ENCODE peak calls at places on chromosomes 5 and 9, in ten cellular contexts. G is right atrium auricular region, M is heart left ventricle, J is ovary, T is tibial nerve, I is pancreas, F is psoas muscle, C is suprapubic skin, U is A549, K is lower lobe of right lung. R is an unnamed sample. For H3K4me1, the result is how much of the 10 kb centered on the place peaks cover.

GRCh38 chr5:123033157-123033671 is 3.3 kb downstream of the PPIC start:
- DNase-seq in J (no peak), C (no peak), G (no peak), T (no peak), U (no peak), F (no peak), I (no peak), M (no peak), K (no peak), R (no peak)

GRCh38 chr9:95696701-95697100 is 178.8 kb upstream of the ERCC6L2 start:
- DNase-seq in I (no peak), T (no peak), U (no peak), J (no peak), K (no peak), F (no peak), C (no peak), G (no peak), M (no peak), R (no peak)

GRCh38 chr9:113570106-113570505 is 106.6 kb downstream of the RGS3 start:
- DNase-seq in U (no peak), I (peak), K (no peak), J (no peak), G (no peak), C (no peak), T (no peak), F (no peak), M (no peak), R (no peak)

GRCh38 chr9:87379300-87379699 is 118.4 kb upstream of the DAPK1 start:
- DNase-seq in T (no peak), G (no peak), K (no peak), M (no peak), C (no peak), J (no peak), I (no peak), U (no peak), F (no peak), R (no peak)

GRCh38 chr9:105911104-105911911 is 217.0 kb downstream of the TMEM38B start:
- DNase-seq in C (no peak), T (no peak), M (no peak), I (no peak), K (no peak), F (no peak), U (no peak), G (no peak), J (no peak), R (no peak)

GRCh38 chr9:99352786-99353185 is 130.7 kb downstream of the SEC61B start:
- DNase-seq in U (no peak), G (no peak), C (no peak), F (no peak), J (no peak), M (no peak), K (no peak), T (no peak), I (no peak), R (no peak)

GRCh38 chr5:177317959-177318377 is 6.3 kb upstream of the MXD3 start:
- DNase-seq in T (peak), J (peak), U (peak), C (no peak), M (peak), I (peak), K (peak), G (peak), F (peak), R (no peak)

GRCh38 chr5:138240690-138241385 is 27.7 kb upstream of the CDC23 start:
- DNase-seq in M (no peak), I (no peak), T (no peak), K (no peak), C (no peak), U (no peak), G (no peak), J (no peak), F (no peak), R (no peak)

GRCh38 chr5:131541766-131542165 is 93.3 kb downstream of the RAPGEF6 start:
- DNase-seq in J (no peak), I (no peak), C (no peak), K (no peak), U (no peak), T (no peak), G (no peak), F (no peak), M (no peak), R (no peak)

GRCh38 chr9:75088646-75089368 is 493 bp downstream of the OSTF1 start:
- DNase-seq in K (peak), C (peak), T (peak), M (peak), U (peak), J (peak), I (peak), G (peak), F (peak), R (peak)

GRCh38 chr5:16782227-16782626 is 153.9 kb downstream of the MYO10 start:
- DNase-seq in T (no peak), U (no peak), M (no peak), K (no peak), I (no peak), J (no peak), C (no peak), G (no peak), F (no peak), R (no peak)
- H3K4me1 ChIP-seq in T (under half), U (under half), M (under half), K (under half), I (under half), J (under half), C (under half), G (under half), F (under half), R (under half)

GRCh38 chr5:147397616-147398015 is 112.3 kb downstream of the DPYSL3 start:
- DNase-seq in I (no peak), J (no peak), C (no peak), F (no peak), G (no peak), T (no peak), K (no peak), M (no peak), U (no peak), R (no peak)
- TF ChIP-seq CTCF in I (no peak), J (no peak), C (no peak), F (no peak), G (no peak), T (no peak), K (no peak), M (no peak), U (no peak), R (no peak)

GRCh38 chr5:7213525-7213924 is 182.4 kb upstream of the ADCY2 start:
- DNase-seq in T (no peak), K (no peak), G (no peak), M (no peak), F (no peak), I (no peak), U (no peak), C (no peak), J (no peak), R (no peak)

GRCh38 chr5:7214906-7215416 is 181.0 kb upstream of the ADCY2 start:
- DNase-seq in U (no peak), K (no peak), G (no peak), I (no peak), M (no peak), T (no peak), F (no peak), J (no peak), C (no peak), R (no peak)

GRCh38 chr5:7218146-7218545 is 177.8 kb upstream of the ADCY2 start:
- DNase-seq in J (no peak), C (no peak), F (no peak), M (no peak), G (no peak), K (no peak), I (no peak), U (no peak), T (no peak), R (no peak)
- H3K27ac ChIP-seq in J (no peak), C (no peak), F (no peak), M (no peak), G (no peak), K (no peak), I (no peak), U (no peak), T (no peak), R (no peak)

GRCh38 chr9:81680006-81680405 is 9.3 kb downstream of the TLE1 start:
- DNase-seq in G (no peak), J (no peak), M (no peak), C (peak), F (no peak), U (no peak), I (no peak), T (no peak), K (no peak), R (no peak)

GRCh38 chr9:81678088-81678487 is 11.3 kb downstream of the TLE1 start:
- DNase-seq in G (no peak), K (no peak), M (no peak), F (no peak), I (no peak), C (no peak), J (no peak), T (no peak), U (no peak), R (no peak)

GRCh38 chr9:81682797-81683196 is 6.5 kb downstream of the TLE1 start:
- DNase-seq in U (no peak), K (no peak), T (no peak), M (no peak), G (no peak), F (no peak), I (no peak), J (no peak), C (no peak), R (no peak)

GRCh38 chr9:81682177-81682576 is 7.2 kb downstream of the TLE1 start:
- DNase-seq in J (no peak), C (no peak), K (no peak), G (no peak), T (no peak), M (no peak), I (no peak), F (no peak), U (no peak), R (no peak)

GRCh38 chr9:81680506-81680905 is 8.8 kb downstream of the TLE1 start:
- DNase-seq in U (no peak), I (no peak), J (no peak), K (no peak), G (no peak), F (no peak), C (no peak), T (no peak), M (no peak), R (no peak)
- H3K4me1 ChIP-seq in U (half or more), I (under half), J (under half), K (under half), G (under half), F (under half), C (under half), T (under half), M (under half), R (under half)

GRCh38 chr9:138100711-138101349 is 223.2 kb downstream of the CACNA1B start:
- DNase-seq in I (peak), M (no peak), K (peak), F (no peak), T (no peak), J (no peak), U (no peak), G (no peak), C (no peak), R (no peak)
- TF ChIP-seq CTCF in I (no peak), M (no peak), K (no peak), F (no peak), T (no peak), J (no peak), U (no peak), G (no peak), C (peak), R (no peak)